ENCODE peak calls at places on chromosome 9, in six cellular contexts. Q is CD4-positive, CD25-positive, alpha-beta regulatory T cell; Y is endothelial cell of umbilical vein; A is SK-N-SH; E is SJCRH30; I is PC-3. H is an unnamed sample.

GRCh38 chr9:33498387-33498786 is 24.7 kb upstream of the NOL6 start:
- DNase-seq in I (peak), E (no peak), A (no peak), Q (peak), Y (peak), H (no peak)

GRCh38 chr9:10366171-10366779 is 246.5 kb downstream of the PTPRD start:
- DNase-seq in A (peak), E (peak), Y (peak), I (peak), Q (no peak), H (no peak)

GRCh38 chr9:127422133-127422782 is 1.9 kb upstream of the ZNF79 start:
- DNase-seq in Q (no peak), I (no peak), E (no peak), A (no peak), Y (no peak), H (no peak)

GRCh38 chr9:99222416-99223280 is 566 bp downstream of the SEC61B start:
- DNase-seq in I (no peak), E (no peak), A (no peak), Q (no peak), Y (no peak), H (no peak)

GRCh38 chr9:3769646-3770045 is 243.8 kb upstream of the RFX3 start:
- DNase-seq in A (no peak), I (no peak), E (no peak), Q (no peak), Y (no peak), H (no peak)

GRCh38 chr9:113622038-113622437 is 158.5 kb downstream of the RGS3 start:
- DNase-seq in Y (no peak), E (no peak), A (no peak), Q (no peak), I (no peak), H (no peak)

GRCh38 chr9:119289740-119290139 is 79.5 kb downstream of the BRINP1 start:
- DNase-seq in Q (no peak), I (peak), E (peak), A (peak), Y (peak), H (no peak)

GRCh38 chr9:126499005-126499910 is 114.5 kb upstream of the LMX1B start:
- DNase-seq in Y (peak), E (peak), A (peak), I (peak), Q (peak), H (no peak)

GRCh38 chr9:87383341-87384150 is 114.1 kb upstream of the DAPK1 start:
- DNase-seq in Q (no peak), A (no peak), Y (no peak), E (no peak), I (no peak), H (no peak)

GRCh38 chr9:94672811-94673487 is 33.6 kb upstream of the FBP1 start:
- DNase-seq in Q (no peak), I (peak), Y (no peak), A (no peak), E (no peak), H (no peak)

GRCh38 chr9:124680049-124680448 is 91.1 kb downstream of the NR6A1 start:
- DNase-seq in Y (no peak), A (no peak), Q (no peak), E (no peak), I (no peak), H (no peak)
- H3K27ac ChIP-seq in Y (no peak), A (no peak), Q (no peak), E (no peak), I (no peak), H (no peak)

GRCh38 chr9:129007766-129008468 is 20.2 kb downstream of the SH3GLB2 start:
- DNase-seq in I (peak), E (no peak), A (no peak), Y (no peak), Q (no peak), H (no peak)

GRCh38 chr9:129008469-129008965 is 19.6 kb downstream of the SH3GLB2 start:
- DNase-seq in Q (no peak), A (no peak), I (no peak), Y (no peak), E (no peak), H (no peak)

GRCh38 chr9:129007035-129007765 is 20.9 kb downstream of the SH3GLB2 start:
- DNase-seq in Y (no peak), E (peak), Q (no peak), I (no peak), A (no peak), H (no peak)

GRCh38 chr9:129005336-129005997 is 22.7 kb downstream of the SH3GLB2 start:
- DNase-seq in Y (no peak), E (no peak), A (no peak), I (no peak), Q (no peak), H (no peak)

DNA sequence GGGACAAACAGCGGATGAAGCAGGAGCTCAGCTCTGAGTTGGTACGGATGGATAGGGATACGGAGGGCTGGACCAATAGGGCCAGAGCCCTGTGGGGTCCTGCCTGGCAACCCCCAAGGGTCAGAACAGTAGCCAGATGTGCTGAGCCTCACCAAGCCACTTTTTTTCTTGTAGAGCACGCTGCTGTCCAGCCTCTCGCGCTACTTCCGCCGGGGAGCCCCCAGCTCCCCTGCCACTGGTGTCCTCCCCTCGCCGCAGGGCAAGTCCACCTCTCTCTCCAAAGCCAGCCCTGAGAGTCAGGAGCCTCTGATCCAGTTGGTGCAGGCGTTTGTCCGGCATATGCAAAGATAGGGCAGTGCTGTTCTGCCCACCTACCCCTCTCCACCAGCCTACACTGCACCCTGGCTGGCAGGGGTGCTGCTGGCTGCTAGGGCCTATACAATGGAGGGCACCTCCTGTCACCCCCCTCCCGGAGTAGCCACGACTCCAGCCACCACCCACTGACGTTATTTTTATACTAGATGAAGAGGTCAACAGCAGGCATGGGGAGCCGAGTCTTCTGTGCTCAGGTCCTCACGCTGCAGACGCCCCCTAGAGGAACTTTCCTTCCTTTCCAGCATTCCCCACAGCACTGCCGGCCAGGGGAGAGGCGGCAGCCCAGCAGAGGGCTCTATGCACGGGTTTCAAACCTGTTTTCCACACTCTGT is 21.6 kb downstream of the SH3GLB2 start:
- DNase-seq in Y (peak), I (peak), E (peak), A (peak), Q (peak), H (peak)
- H3K27ac ChIP-seq in Y (no peak), I (no peak), E (no peak), A (no peak), Q (no peak), H (peak)

DNA sequence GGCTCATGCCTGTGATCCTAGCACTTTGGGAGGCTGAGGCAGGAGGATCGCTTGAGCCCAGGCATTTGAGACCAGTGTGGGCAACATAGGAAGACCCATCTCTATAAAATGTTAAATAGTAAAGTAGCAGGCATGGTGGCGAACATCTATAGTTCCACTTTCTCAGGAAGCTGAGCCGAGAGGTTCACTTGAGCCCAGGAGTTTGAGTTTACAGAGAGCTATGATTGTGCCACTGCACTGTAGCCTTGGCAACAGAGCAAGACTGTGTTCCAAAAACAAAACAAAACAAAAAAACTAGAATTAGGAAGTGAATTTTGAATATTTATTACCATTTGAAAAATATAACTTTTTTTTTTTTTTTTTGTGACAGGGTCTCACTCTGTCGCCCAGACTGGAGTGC is 26.8 kb upstream of the PAX5 start:
- DNase-seq in Q (no peak), Y (no peak), A (no peak), I (no peak), E (no peak), H (no peak)
- H3K27ac ChIP-seq in Q (no peak), Y (no peak), A (no peak), I (no peak), E (no peak), H (no peak)

GRCh38 chr9:91776409-91777365 is 173.3 kb downstream of the ROR2 start:
- DNase-seq in E (no peak), Q (no peak), Y (no peak), I (no peak), A (no peak), H (no peak)
- H3K27ac ChIP-seq in E (no peak), Q (no peak), Y (no peak), I (no peak), A (no peak), H (no peak)

DNA sequence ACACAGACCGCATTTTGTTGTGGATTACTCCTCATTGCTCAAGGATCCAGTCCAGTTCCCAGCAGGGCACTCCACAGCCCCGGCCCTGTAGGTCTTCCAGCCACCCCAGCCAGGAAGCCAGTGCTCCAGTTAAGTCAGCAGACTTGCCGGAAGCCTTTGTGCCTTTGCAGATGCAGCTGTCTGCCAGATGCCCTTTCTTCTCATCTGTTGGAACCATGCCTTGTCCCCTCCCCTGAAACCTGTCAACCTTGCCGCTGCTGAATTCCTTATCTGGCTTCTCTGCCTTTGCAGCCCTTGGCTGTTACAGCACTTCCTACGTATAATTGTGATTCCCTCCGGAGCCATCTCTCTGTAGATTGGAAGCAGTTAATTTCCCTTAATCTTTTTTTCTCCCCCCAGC is 28.4 kb downstream of the PSAT1 start:
- DNase-seq in I (no peak), Y (peak), E (peak), Q (no peak), A (peak), H (peak)
- H3K27ac ChIP-seq in I (no peak), Y (no peak), E (peak), Q (no peak), A (no peak), H (peak)

DNA sequence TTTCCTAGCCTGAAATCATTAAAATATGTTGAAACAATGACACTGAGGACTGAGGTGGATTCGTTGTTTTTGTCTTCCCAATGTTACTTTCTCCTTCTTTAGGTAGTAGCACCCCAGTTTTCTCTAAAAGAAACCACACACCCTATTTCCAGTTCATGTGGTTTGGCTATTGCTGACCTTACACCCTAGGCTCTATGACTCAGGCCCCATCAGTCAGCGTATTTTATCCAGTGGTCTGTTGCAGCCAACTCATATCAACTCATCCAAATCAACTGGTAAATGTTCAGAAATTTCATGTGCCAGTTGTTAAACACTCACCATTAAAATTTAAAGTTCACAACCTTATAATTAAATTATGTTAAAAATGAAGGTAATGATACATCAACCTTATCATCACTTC is 44.6 kb upstream of the NFIB start:
- DNase-seq in Q (no peak), A (no peak), I (peak), Y (no peak), E (no peak), H (no peak)
- H3K27ac ChIP-seq in Q (no peak), A (no peak), I (no peak), Y (no peak), E (no peak), H (no peak)

GRCh38 chr9:35522189-35522588 is 32.3 kb downstream of the RUSC2 start:
- DNase-seq in A (no peak), E (peak), Q (no peak), Y (no peak), I (no peak), H (no peak)

GRCh38 chr9:35519697-35520403 is 29.9 kb downstream of the RUSC2 start:
- DNase-seq in A (no peak), E (peak), Y (no peak), Q (no peak), I (no peak), H (no peak)

GRCh38 chr9:35521708-35522107 is 31.8 kb downstream of the RUSC2 start:
- DNase-seq in Y (no peak), Q (no peak), A (no peak), E (no peak), I (no peak), H (no peak)

GRCh38 chr9:35518981-35519679 is 29.2 kb downstream of the RUSC2 start:
- DNase-seq in I (peak), Q (no peak), A (no peak), E (peak), Y (peak), H (no peak)

DNA sequence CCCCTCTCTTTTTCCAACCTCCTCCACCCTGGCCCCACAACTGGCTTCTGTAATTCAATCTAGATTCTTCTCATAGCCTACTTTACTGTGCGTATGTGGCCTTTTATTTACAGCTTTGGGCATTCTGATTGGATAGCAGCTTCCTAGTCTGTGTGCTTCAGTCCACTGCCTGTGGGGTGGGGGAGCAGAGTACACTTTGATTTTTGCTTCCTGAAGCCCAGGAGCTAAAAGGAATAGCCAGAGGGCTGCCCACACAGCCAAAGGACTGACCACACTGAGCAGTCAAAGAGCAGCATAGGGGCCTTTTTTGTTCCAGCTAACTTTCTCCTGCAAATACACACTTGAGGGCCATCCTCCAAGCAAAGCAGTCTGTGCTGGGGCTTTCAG is 30.5 kb downstream of the RUSC2 start:
- DNase-seq in Q (no peak), I (no peak), Y (no peak), A (no peak), E (peak), H (no peak)
- H3K27ac ChIP-seq in Q (no peak), I (peak), Y (peak), A (peak), E (peak), H (peak)

GRCh38 chr9:8599937-8600336 is 800.4 kb upstream of the DMAC1 start:
- DNase-seq in E (no peak), Q (no peak), A (no peak), I (no peak), Y (no peak), H (no peak)
- H3K27ac ChIP-seq in E (no peak), Q (no peak), A (no peak), I (no peak), Y (no peak), H (peak)

GRCh38 chr9:123169926-123170325 is 98.5 kb downstream of the STRBP start:
- DNase-seq in Y (no peak), Q (no peak), I (no peak), A (no peak), E (no peak), H (no peak)

GRCh38 chr9:123168526-123168925 is 99.9 kb downstream of the STRBP start:
- DNase-seq in Y (no peak), Q (no peak), E (no peak), A (no peak), I (no peak), H (no peak)

GRCh38 chr9:123164285-123164684 is 104.1 kb downstream of the STRBP start:
- DNase-seq in A (no peak), I (no peak), E (no peak), Q (no peak), Y (no peak), H (no peak)

GRCh38 chr9:123165813-123166212 is 102.6 kb downstream of the STRBP start:
- DNase-seq in Y (no peak), Q (no peak), I (no peak), E (no peak), A (no peak), H (no peak)

DNA sequence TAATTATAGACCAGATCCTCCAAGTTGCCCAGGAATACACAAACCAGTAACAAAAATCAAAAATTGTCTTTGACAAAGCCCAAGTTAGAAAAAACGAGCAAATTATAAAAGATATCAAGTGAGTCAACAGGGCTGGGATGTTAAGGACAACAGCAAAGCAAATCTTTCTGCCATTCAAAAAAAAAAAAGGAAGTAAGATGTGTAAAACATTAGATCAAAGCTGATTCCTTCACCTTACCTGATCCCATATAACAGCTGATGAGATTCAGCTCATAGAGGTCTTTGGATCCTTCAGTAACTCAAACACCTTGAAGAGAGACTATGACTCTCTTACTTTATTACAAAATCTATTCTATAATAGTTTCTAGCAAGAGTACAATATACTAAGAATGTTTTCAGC is 100.9 kb downstream of the STRBP start:
- DNase-seq in Q (no peak), Y (no peak), E (no peak), A (no peak), I (no peak), H (no peak)
- H3K27ac ChIP-seq in Q (no peak), Y (no peak), E (no peak), A (no peak), I (no peak), H (no peak)